ENCODE peak calls at places on chromosomes 1 and 21, in six cellular contexts. H is left lung, W is esophagus squamous epithelium, I is neural progenitor cell, M is fibroblast of lung, Y is esophagus muscularis mucosa. S is an unnamed sample.

GRCh38 chr21:39561128-39561527 is 51.6 kb upstream of the B3GALT5 start:
- DNase-seq in I (no peak), M (no peak), H (no peak), Y (no peak), W (no peak), S (no peak)

GRCh38 chr1:216461466-216461865 is 38.2 kb upstream of the USH2A start:
- DNase-seq in M (no peak), I (no peak), Y (no peak), W (no peak), H (no peak), S (no peak)

GRCh38 chr1:17192394-17193221 is 12.3 kb upstream of the PADI1 start:
- DNase-seq in I (no peak), W (no peak), H (no peak), Y (no peak), M (peak; percentile 74), S (no peak)

GRCh38 chr1:20727746-20728316 is 4.7 kb downstream of the SH2D5 start:
- DNase-seq in M (no peak), I (peak; percentile 58), Y (no peak), W (no peak), H (no peak), S (no peak)

GRCh38 chr1:47181955-47182680 is 7.7 kb downstream of the PDZK1IP1 start:
- DNase-seq in I (no peak), H (no peak), Y (peak; percentile 68), M (peak; percentile 68), W (no peak), S (no peak)

GRCh38 chr1:63746129-63746864 is 27.5 kb upstream of the ROR1 start:
- DNase-seq in Y (no peak), W (no peak), H (no peak), I (peak; percentile 48), M (peak; percentile 97), S (no peak)

GRCh38 chr1:60978421-60979357 is 103.7 kb upstream of the NFIA start:
- DNase-seq in M (peak; percentile 30), Y (no peak), H (no peak), I (no peak), W (no peak), S (peak; percentile 30)

GRCh38 chr1:207084241-207084640 is 4.4 kb upstream of the C4BPB start:
- DNase-seq in Y (no peak), M (peak; percentile 22), H (no peak), I (no peak), W (no peak), S (no peak)

GRCh38 chr21:45329261-45330074 is 41.8 kb upstream of the POFUT2 start:
- DNase-seq in W (no peak), I (no peak), Y (no peak), H (peak; percentile 83), M (no peak), S (peak; percentile 40)

GRCh38 chr1:66395202-66396061 is 138.5 kb upstream of the SGIP1 start:
- DNase-seq in Y (no peak), I (no peak), H (no peak), W (no peak), M (no peak), S (no peak)

GRCh38 chr21:42616366-42617340 is 36.8 kb upstream of the PDE9A start:
- DNase-seq in M (no peak), W (no peak), H (no peak), I (no peak), Y (no peak), S (no peak)

GRCh38 chr1:171606402-171606941 is 15.6 kb upstream of the MYOCOS start:
- DNase-seq in W (no peak), H (no peak), Y (no peak), I (no peak), M (no peak), S (no peak)

GRCh38 chr21:42063206-42063577 is 7.9 kb upstream of the UMODL1 start:
- DNase-seq in H (no peak), Y (no peak), I (no peak), M (no peak), W (no peak), S (peak; percentile 54)

GRCh38 chr1:16413191-16413590 is 24.0 kb downstream of the SPATA21 start:
- DNase-seq in I (no peak), M (no peak), W (no peak), H (no peak), Y (no peak), S (no peak)

GRCh38 chr1:107750364-107750959 is 214.5 kb downstream of the VAV3 start:
- DNase-seq in I (peak; percentile 82), W (no peak), M (peak; percentile 59), H (no peak), Y (no peak), S (peak; percentile 82)

GRCh38 chr1:45423907-45424678 is 66.9 kb downstream of the TESK2 start:
- DNase-seq in H (no peak), Y (no peak), M (no peak), W (no peak), I (no peak), S (no peak)

GRCh38 chr1:156122519-156123355 is 8.2 kb downstream of the LMNA start:
- DNase-seq in Y (no peak), M (peak; percentile 90), W (no peak), I (peak; percentile 29), H (peak; percentile 85), S (peak; percentile 85)

GRCh38 chr1:211828584-211829342 is 1.8 kb downstream of the LPGAT1 start:
- DNase-seq in M (peak; percentile 22), I (no peak), Y (no peak), H (no peak), W (no peak), S (no peak)

GRCh38 chr1:11055676-11056075 is 4.1 kb downstream of the SRM start:
- DNase-seq in Y (no peak), H (no peak), W (no peak), I (no peak), M (no peak), S (no peak)

GRCh38 chr21:31397939-31398338 is 53.9 kb upstream of the TIAM1 start:
- DNase-seq in Y (no peak), M (no peak), I (peak; percentile 27), H (no peak), W (no peak), S (no peak)

GRCh38 chr1:15418811-15419515 is 9.3 kb downstream of the EFHD2 start:
- DNase-seq in W (no peak), I (no peak), Y (no peak), M (peak; percentile 60), H (no peak), S (peak; percentile 63)

GRCh38 chr1:84698718-84699117 is 8.5 kb upstream of the SSX2IP start:
- DNase-seq in H (no peak), I (no peak), Y (no peak), W (no peak), M (peak; percentile 88), S (no peak)

GRCh38 chr1:5001466-5001865 is 347.1 kb downstream of the AJAP1 start:
- DNase-seq in H (no peak), I (peak; percentile 74), M (no peak), Y (no peak), W (no peak), S (no peak)

GRCh38 chr1:154170547-154171221 is 15.8 kb upstream of the NUP210L start:
- DNase-seq in W (no peak), I (no peak), H (no peak), Y (no peak), M (no peak), S (no peak)

GRCh38 chr1:38179423-38179822 is 132.8 kb upstream of the POU3F1 start:
- DNase-seq in I (no peak), M (no peak), H (no peak), W (no peak), Y (no peak), S (no peak)

GRCh38 chr1:230342019-230342418 is 84.1 kb downstream of the PGBD5 start:
- DNase-seq in Y (no peak), M (no peak), I (no peak), H (no peak), W (no peak), S (no peak)

GRCh38 chr1:52579415-52579814 is 22.8 kb upstream of the GPX7 start:
- DNase-seq in Y (no peak), W (no peak), H (no peak), I (no peak), M (peak; percentile 34), S (no peak)

GRCh38 chr1:81887421-81887820 is 86.7 kb downstream of the ADGRL2 start:
- DNase-seq in I (no peak), Y (no peak), M (peak; percentile 4), H (no peak), W (no peak), S (no peak)

GRCh38 chr1:31412732-31413404 is at the start of gene SERINC2:
- DNase-seq in Y (no peak), W (no peak), I (peak; percentile 68), M (no peak), H (peak; percentile 85), S (peak; percentile 62)
- H3K27me3 ChIP-seq in Y (peaks cover 8% of the 10 kb centered on the region), W (no peaks in the 10 kb centered on the region), I (peaks cover 17% of the 10 kb centered on the region), M (no peaks in the 10 kb centered on the region), H (peaks cover 5% of the 10 kb centered on the region), S (no peaks in the 10 kb centered on the region)

GRCh38 chr1:170074250-170075157 is at the start of gene KIFAP3:
- DNase-seq in W (peak; percentile 80), Y (peak; percentile 98), H (peak; percentile 98), M (peak; percentile 97), I (peak; percentile 99), S (peak; percentile 97)
- TF ChIP-seq CTCF in W (peak; percentile 80), Y (peak; percentile 67), H (peak; percentile 30), M (peak; percentile 53), I (peak; percentile 60), S (peak; percentile 60)

DNA sequence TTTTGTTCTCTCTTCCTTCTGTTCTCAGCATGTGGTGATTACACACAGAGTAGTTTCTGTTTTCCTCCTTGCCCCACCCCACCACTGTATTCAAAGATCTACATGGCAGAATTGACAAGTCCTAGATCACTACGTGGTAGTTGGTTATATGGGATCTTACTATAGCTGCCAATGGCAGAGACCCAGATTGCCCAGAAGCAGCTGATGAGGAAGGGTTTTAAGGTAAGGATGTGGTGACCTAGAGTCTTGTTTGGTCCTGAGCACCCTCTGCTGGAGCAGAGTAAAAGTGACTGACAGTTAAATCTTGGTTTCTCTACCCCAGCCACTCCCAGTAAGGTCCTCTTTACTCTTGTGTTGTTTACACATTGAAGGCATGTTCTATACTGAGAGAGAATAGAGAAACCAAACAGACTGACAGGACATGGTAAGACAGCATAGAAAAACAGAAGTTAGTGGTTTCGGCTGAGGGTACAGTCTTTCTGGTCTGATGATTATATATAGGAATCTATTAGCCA is 22.8 kb upstream of the STRIP1 start:
- DNase-seq in M (peak; percentile 51), H (no peak), Y (no peak), I (peak; percentile 57), W (no peak), S (peak; percentile 53)
- H3K27me3 ChIP-seq in M (no peaks in the 10 kb centered on the region), H (no peaks in the 10 kb centered on the region), Y (no peaks in the 10 kb centered on the region), I (no peaks in the 10 kb centered on the region), W (no peaks in the 10 kb centered on the region), S (no peaks in the 10 kb centered on the region)

DNA sequence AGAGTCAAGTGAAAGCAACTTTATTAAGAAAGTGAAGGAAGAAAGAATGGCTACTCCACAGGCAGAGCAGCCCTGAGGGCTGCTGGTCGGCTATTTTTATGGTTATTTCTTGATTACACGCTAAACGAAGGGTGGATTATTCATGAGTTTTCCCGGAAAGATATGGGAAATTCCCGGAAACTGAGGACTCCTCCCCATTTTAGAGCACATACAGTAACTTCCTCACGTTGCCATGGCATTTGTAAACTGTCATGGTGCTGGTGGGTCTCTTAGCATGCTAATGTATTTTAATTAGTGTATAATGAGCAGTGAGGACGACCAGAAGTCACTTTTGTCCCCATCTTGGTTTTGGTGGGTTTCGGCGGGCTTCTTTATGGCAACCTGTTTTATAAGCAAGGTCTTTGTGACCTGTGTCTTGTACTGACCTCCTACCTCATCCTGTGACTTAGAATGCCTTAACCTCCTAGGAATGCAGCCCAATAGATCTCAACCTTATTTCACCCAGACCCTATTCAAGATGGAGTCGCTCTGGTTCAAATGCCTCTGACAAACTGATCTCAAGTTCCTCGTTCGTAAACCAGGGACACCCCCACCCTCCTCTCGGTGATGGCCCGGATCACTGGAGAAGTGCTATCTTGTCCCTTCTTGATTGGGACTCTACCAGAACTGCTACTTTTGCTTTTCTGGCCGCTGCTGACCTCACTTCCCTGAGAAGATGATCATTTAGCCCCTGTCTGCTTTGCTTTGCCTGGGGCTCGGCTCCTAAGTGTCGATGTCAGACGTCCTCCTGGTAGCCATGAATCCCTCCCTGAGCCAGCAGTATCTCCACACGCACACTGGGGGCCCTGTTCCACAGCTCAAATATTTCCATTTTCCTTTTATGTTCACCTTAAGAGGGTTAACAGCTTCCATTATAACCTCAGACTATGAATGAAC is 48.8 kb downstream of the CLSTN1 start:
- DNase-seq in Y (no peak), I (no peak), M (no peak), W (no peak), H (no peak), S (no peak)
- TF ChIP-seq CTCF in Y (no peak), I (no peak), M (no peak), W (no peak), H (no peak), S (no peak)

S was measured in colonic mucosa.